ENCODE peak calls at places on chromosomes 12 and 14, in six cellular contexts. One of them, this sample, is unnamed.

GRCh38 chr12:94242871-94243270 is 94.5 kb downstream of the PLXNC1 start:
- DNase-seq in A172: no peak
- DNase-seq in stimulated activated CD4-positive, alpha-beta T cell treated with anti-CD3 and anti-CD28 coated beads, TNF-alpha, amount 100 ng/mL, for 1 hour: no peak
- DNase-seq in H54: no peak
- DNase-seq in left lung: peak
- DNase-seq in NAMALWA: no peak
- DNase-seq in this sample: no peak

GRCh38 chr12:5901416-5901815 is 43.6 kb downstream of the ANO2 start:
- DNase-seq in NAMALWA: no peak
- DNase-seq in left lung: no peak
- DNase-seq in H54: no peak
- DNase-seq in A172: no peak
- DNase-seq in stimulated activated CD4-positive, alpha-beta T cell treated with anti-CD3 and anti-CD28 coated beads, TNF-alpha, amount 100 ng/mL, for 1 hour: no peak
- DNase-seq in this sample: no peak

GRCh38 chr12:52155048-52155868 is 36.6 kb downstream of the KRT80 start:
- DNase-seq in stimulated activated CD4-positive, alpha-beta T cell treated with anti-CD3 and anti-CD28 coated beads, TNF-alpha, amount 100 ng/mL, for 1 hour: no peak
- DNase-seq in NAMALWA: no peak
- DNase-seq in A172: no peak
- DNase-seq in H54: no peak
- DNase-seq in left lung: no peak
- DNase-seq in this sample: peak

GRCh38 chr12:124381454-124382207 is 86.7 kb downstream of the RFLNA start:
- DNase-seq in A172: peak
- DNase-seq in left lung: peak
- DNase-seq in stimulated activated CD4-positive, alpha-beta T cell treated with anti-CD3 and anti-CD28 coated beads, TNF-alpha, amount 100 ng/mL, for 1 hour: no peak
- DNase-seq in NAMALWA: no peak
- DNase-seq in H54: no peak
- DNase-seq in this sample: no peak

GRCh38 chr12:95322335-95322734 is 104.7 kb downstream of the VEZT start:
- DNase-seq in stimulated activated CD4-positive, alpha-beta T cell treated with anti-CD3 and anti-CD28 coated beads, TNF-alpha, amount 100 ng/mL, for 1 hour: no peak
- DNase-seq in left lung: no peak
- DNase-seq in H54: no peak
- DNase-seq in NAMALWA: no peak
- DNase-seq in A172: no peak
- DNase-seq in this sample: no peak

GRCh38 chr12:11638271-11638916 is 11.1 kb upstream of the ETV6 start:
- DNase-seq in stimulated activated CD4-positive, alpha-beta T cell treated with anti-CD3 and anti-CD28 coated beads, TNF-alpha, amount 100 ng/mL, for 1 hour: no peak
- DNase-seq in NAMALWA: no peak
- DNase-seq in A172: no peak
- DNase-seq in left lung: no peak
- DNase-seq in H54: no peak
- DNase-seq in this sample: no peak

GRCh38 chr12:65838330-65838976 is 14.2 kb downstream of the HMGA2 start:
- DNase-seq in stimulated activated CD4-positive, alpha-beta T cell treated with anti-CD3 and anti-CD28 coated beads, TNF-alpha, amount 100 ng/mL, for 1 hour: no peak
- DNase-seq in NAMALWA: no peak
- DNase-seq in left lung: no peak
- DNase-seq in A172: no peak
- DNase-seq in H54: no peak
- DNase-seq in this sample: no peak

GRCh38 chr14:105026033-105026785 is 5.3 kb upstream of the CDCA4 start:
- DNase-seq in NAMALWA: no peak
- DNase-seq in stimulated activated CD4-positive, alpha-beta T cell treated with anti-CD3 and anti-CD28 coated beads, TNF-alpha, amount 100 ng/mL, for 1 hour: no peak
- DNase-seq in A172: peak
- DNase-seq in H54: no peak
- DNase-seq in left lung: no peak
- DNase-seq in this sample: peak

GRCh38 chr12:43293396-43293795 is 258.6 kb downstream of the ADAMTS20 start:
- DNase-seq in stimulated activated CD4-positive, alpha-beta T cell treated with anti-CD3 and anti-CD28 coated beads, TNF-alpha, amount 100 ng/mL, for 1 hour: no peak
- DNase-seq in left lung: no peak
- DNase-seq in A172: no peak
- DNase-seq in H54: no peak
- DNase-seq in NAMALWA: no peak
- DNase-seq in this sample: no peak

GRCh38 chr12:8145754-8146415 is 10.9 kb upstream of the ZNF705A start:
- DNase-seq in left lung: peak
- DNase-seq in A172: peak
- DNase-seq in stimulated activated CD4-positive, alpha-beta T cell treated with anti-CD3 and anti-CD28 coated beads, TNF-alpha, amount 100 ng/mL, for 1 hour: no peak
- DNase-seq in NAMALWA: no peak
- DNase-seq in H54: peak
- DNase-seq in this sample: no peak

GRCh38 chr12:89179983-89180382 is 172.3 kb downstream of the DUSP6 start:
- DNase-seq in H54: no peak
- DNase-seq in left lung: no peak
- DNase-seq in A172: peak
- DNase-seq in NAMALWA: no peak
- DNase-seq in stimulated activated CD4-positive, alpha-beta T cell treated with anti-CD3 and anti-CD28 coated beads, TNF-alpha, amount 100 ng/mL, for 1 hour: no peak
- DNase-seq in this sample: no peak

GRCh38 chr12:93624595-93625294 is 52.3 kb downstream of the SOCS2 start:
- DNase-seq in H54: peak
- DNase-seq in NAMALWA: no peak
- DNase-seq in stimulated activated CD4-positive, alpha-beta T cell treated with anti-CD3 and anti-CD28 coated beads, TNF-alpha, amount 100 ng/mL, for 1 hour: no peak
- DNase-seq in A172: peak
- DNase-seq in left lung: no peak
- DNase-seq in this sample: peak

This sample was measured in RCC 7860.